ENCODE peak calls at places on chromosomes 2 and 18, in eight cellular contexts. N is sigmoid colon, M is HCT116, E is spleen, H is breast epithelium, B is esophagus muscularis mucosa, G is prostate gland, V is upper lobe of left lung. T is an unnamed sample.

GRCh38 chr2:213766465-213766891 is 482.2 kb downstream of the SPAG16 start:
- DNase-seq in N (no peak), G (no peak), H (no peak), V (no peak), M (no peak), B (no peak), E (no peak), T (no peak)

GRCh38 chr2:237686659-237687136 is 59.3 kb downstream of the LRRFIP1 start:
- DNase-seq in B (no peak), V (peak; percentile 68), H (no peak), G (no peak), N (peak; percentile 70), E (peak; percentile 81), M (no peak), T (no peak)

GRCh38 chr2:160747771-160748170 is 254.2 kb upstream of the RBMS1 start:
- DNase-seq in B (no peak), V (no peak), M (no peak), H (no peak), G (no peak), N (no peak), E (no peak), T (no peak)

GRCh38 chr2:105655244-105655643 is 89.5 kb upstream of the NCK2 start:
- DNase-seq in M (no peak), N (no peak), H (no peak), V (no peak), G (no peak), B (no peak), E (no peak), T (no peak)

GRCh38 chr2:161166538-161167409 is 6.5 kb downstream of the TANK start:
- DNase-seq in N (no peak), H (no peak), V (no peak), E (no peak), B (no peak), G (no peak), M (peak; percentile 60), T (no peak)

GRCh38 chr2:16244153-16244965 is 304.0 kb downstream of the MYCN start:
- DNase-seq in N (no peak), M (no peak), G (no peak), H (no peak), V (no peak), E (peak; percentile 51), B (no peak), T (no peak)

GRCh38 chr18:78914586-78914935 is 65.1 kb upstream of the SALL3 start:
- DNase-seq in G (no peak), H (no peak), E (no peak), V (no peak), N (no peak), B (no peak), M (no peak), T (no peak)

GRCh38 chr2:195017890-195018289 is 639.1 kb upstream of the SLC39A10 start:
- DNase-seq in E (no peak), N (no peak), G (no peak), V (no peak), B (no peak), H (no peak), M (no peak), T (no peak)

GRCh38 chr2:227191367-227191766 is 26.9 kb downstream of the COL4A3 start:
- DNase-seq in N (no peak), H (no peak), V (no peak), M (peak; percentile 33), B (no peak), G (no peak), E (no peak), T (no peak)

GRCh38 chr2:222057249-222058073 is 241.3 kb downstream of the PAX3 start:
- DNase-seq in H (no peak), E (no peak), V (no peak), M (no peak), N (no peak), B (no peak), G (no peak), T (no peak)

GRCh38 chr18:62683935-62684334 is 31.4 kb upstream of the PHLPP1 start:
- DNase-seq in B (no peak), E (no peak), V (no peak), N (no peak), M (no peak), H (no peak), G (no peak), T (no peak)

GRCh38 chr2:27258051-27258450 is 4.8 kb downstream of the SLC30A3 start:
- DNase-seq in B (no peak), N (no peak), M (no peak), E (no peak), H (no peak), G (no peak), V (no peak), T (no peak)

GRCh38 chr18:3391704-3392466 is 58.1 kb upstream of the TGIF1 start:
- DNase-seq in V (no peak), N (no peak), E (no peak), M (no peak), H (no peak), G (no peak), B (no peak), T (no peak)

GRCh38 chr2:191486584-191487320 is 191.2 kb upstream of the NABP1 start:
- DNase-seq in V (no peak), H (no peak), B (no peak), E (no peak), M (peak; percentile 84), G (no peak), N (no peak), T (peak; percentile 11)

GRCh38 chr2:209977386-209978239 is 24.8 kb upstream of the RPE start:
- DNase-seq in B (no peak), E (no peak), M (peak; percentile 28), H (no peak), N (no peak), G (no peak), V (no peak), T (no peak)

DNA sequence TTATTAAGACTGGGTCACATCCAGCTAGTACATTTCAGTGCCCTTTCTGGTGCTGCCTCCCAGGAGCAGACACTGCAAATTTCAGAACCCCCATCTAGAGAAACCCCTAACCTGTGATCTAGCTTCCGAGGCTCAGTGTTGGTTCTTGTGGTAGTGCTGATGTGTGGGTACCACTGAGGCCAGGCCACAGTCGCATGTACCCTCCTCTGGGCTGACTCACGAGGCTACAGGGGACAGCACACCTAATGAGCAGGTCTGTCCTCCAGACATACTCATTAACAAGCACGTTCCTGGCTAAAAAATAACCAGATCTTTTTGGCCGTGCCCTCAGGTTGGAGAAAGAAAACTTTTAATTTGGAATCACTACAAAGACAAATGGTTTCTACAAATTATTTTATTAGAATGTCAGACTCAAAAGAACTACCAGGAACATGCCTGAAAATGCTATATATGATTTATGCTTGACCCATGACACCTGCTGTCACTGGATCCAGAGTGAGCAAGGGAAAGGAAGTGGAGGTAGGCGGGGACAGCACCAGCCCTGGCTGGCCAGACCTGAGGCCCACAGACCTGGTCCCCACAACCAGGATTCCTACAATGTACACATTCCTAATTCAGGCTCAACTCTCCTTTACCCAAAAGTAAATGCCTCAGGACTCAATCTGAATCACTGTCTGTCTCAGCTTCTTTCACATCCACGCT is 8.5 kb downstream of the CIAO1 start:
- DNase-seq in H (no peak), V (no peak), M (no peak), E (no peak), G (no peak), N (no peak), B (no peak), T (no peak)
- TF ChIP-seq POLR2AphosphoS5 in H (no peak), V (no peak), M (no peak), E (peak; percentile 52), G (no peak), N (no peak), B (no peak), T (no peak)

GRCh38 chr2:64212801-64213321 is 68.6 kb upstream of the PELI1 start:
- DNase-seq in B (no peak), E (no peak), N (no peak), H (no peak), M (no peak), V (peak; percentile 63), G (no peak), T (no peak)
- TF ChIP-seq POLR2A in B (no peak), E (no peak), N (no peak), H (no peak), M (no peak), V (no peak), G (no peak), T (no peak)

DNA sequence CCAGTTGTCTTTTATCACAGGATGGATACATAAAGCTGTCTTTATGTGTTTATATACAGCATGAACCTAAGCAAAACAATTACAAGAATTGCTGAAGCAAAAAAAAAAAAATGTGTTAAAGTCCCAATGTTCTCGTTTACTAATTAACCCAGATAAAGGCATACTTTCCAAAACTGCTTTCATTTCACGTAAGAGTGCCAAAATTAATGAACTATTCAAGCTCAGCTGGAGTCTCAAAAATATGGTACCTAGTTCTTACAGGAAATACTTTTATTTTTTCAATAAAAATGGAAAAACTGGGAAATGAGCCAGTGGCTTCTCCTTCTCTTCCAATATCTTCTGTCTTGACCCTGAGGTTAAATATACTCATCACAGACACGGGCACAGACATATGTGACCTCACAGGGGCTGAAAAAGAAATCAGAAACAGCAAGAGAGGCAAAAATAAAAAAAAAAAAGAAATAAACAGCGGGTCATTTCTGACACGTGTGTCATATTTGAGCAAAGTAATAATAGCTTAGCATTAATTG is 157.9 kb upstream of the MMADHC start:
- DNase-seq in V (no peak), E (no peak), M (no peak), B (no peak), N (no peak), H (no peak), G (no peak), T (no peak)
- H3K4me1 ChIP-seq in V (no peaks in the 10 kb centered on the region), E (no peaks in the 10 kb centered on the region), M (no peaks in the 10 kb centered on the region), B (no peaks in the 10 kb centered on the region), N (peaks cover 9% of the 10 kb centered on the region), H (no peaks in the 10 kb centered on the region), G (no peaks in the 10 kb centered on the region), T (peaks cover 5% of the 10 kb centered on the region)

GRCh38 chr2:20453087-20453486 is 6.2 kb downstream of the RHOB start:
- DNase-seq in V (peak; percentile 15), G (no peak), B (no peak), E (no peak), M (no peak), N (peak; percentile 56), H (no peak), T (no peak)

GRCh38 chr2:20451761-20452499 is 5.1 kb downstream of the RHOB start:
- DNase-seq in N (peak; percentile 67), H (no peak), E (peak; percentile 12), B (no peak), V (peak; percentile 8), G (no peak), M (no peak), T (no peak)

GRCh38 chr2:20451346-20451745 is 4.5 kb downstream of the RHOB start:
- DNase-seq in V (peak; percentile 3), H (no peak), N (peak; percentile 53), E (no peak), B (no peak), M (no peak), G (no peak), T (no peak)

GRCh38 chr2:20454036-20454981 is 7.4 kb downstream of the RHOB start:
- DNase-seq in V (peak; percentile 10), H (no peak), E (no peak), N (peak; percentile 61), B (no peak), M (no peak), G (no peak), T (no peak)

DNA sequence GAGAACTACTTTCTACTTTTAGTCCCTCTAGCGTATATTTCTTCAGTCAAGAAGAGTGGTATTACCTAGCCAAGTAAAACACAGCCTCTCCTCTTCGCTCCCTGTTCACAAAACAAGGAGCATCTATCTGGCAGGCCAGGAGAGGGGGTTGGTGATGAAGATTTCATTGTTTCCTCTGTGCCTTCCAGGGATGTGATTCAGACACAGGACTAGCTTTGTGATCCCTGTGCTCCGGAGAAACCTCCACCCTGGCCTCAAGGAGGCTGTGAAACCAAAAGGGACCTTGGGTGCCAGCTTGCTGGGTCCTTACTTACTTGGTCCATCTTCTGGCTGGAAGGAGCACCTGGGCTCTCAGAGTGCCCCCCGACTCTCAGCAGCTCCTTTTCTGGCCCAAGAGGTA is 5.7 kb downstream of the RHOB start:
- DNase-seq in E (peak; percentile 43), N (peak; percentile 82), G (no peak), B (no peak), M (no peak), V (peak; percentile 21), H (peak; percentile 80), T (no peak)
- TF ChIP-seq POLR2AphosphoS5 in E (no peak), N (peak; percentile 22), G (peak; percentile 65), B (no peak), M (no peak), V (no peak), H (peak; percentile 51), T (no peak)

T was measured in transverse colon.